ENCODE peak calls at places on chromosomes 4 and X, in nine cellular contexts. R is T-helper 1 cell; U is EL; H is occipital lobe; T is coronary artery; S is PC-3; X is pulmonary artery endothelial cell; Z is naive thymus-derived CD8-positive, alpha-beta T cell; W is NCI-H1092 treated with DMSO at 0.1 percent for 48 hours. I is an unnamed sample.

GRCh38 chrX:28920554-28920953 is 333.3 kb downstream of the IL1RAPL1 start:
- DNase-seq in S (peak; percentile 30), X (no peak), Z (no peak), W (peak; percentile 32), U (no peak), H (no peak), T (no peak), R (no peak), I (no peak)

GRCh38 chr4:20276848-20277247 is 25.1 kb downstream of the SLIT2 start:
- DNase-seq in Z (no peak), X (no peak), S (no peak), W (no peak), R (no peak), U (no peak), T (no peak), H (no peak), I (no peak)

GRCh38 chr4:97910005-97910404 is 233.3 kb downstream of the STPG2 start:
- DNase-seq in X (no peak), T (no peak), H (no peak), U (no peak), Z (no peak), R (no peak), S (peak; percentile 60), W (no peak), I (no peak)

GRCh38 chrX:125998432-125998831 is 167.7 kb downstream of the DCAF12L2 start:
- DNase-seq in R (no peak), U (no peak), X (no peak), H (no peak), Z (no peak), W (no peak), T (no peak), S (peak; percentile 47), I (no peak)

GRCh38 chr4:2400841-2401609 is 17.4 kb downstream of the ZFYVE28 start:
- DNase-seq in S (no peak), Z (no peak), H (no peak), T (no peak), U (no peak), R (no peak), W (no peak), X (no peak), I (no peak)

GRCh38 chr4:79632114-79632513 is 224.1 kb upstream of the GK2 start:
- DNase-seq in Z (no peak), U (no peak), H (no peak), X (no peak), T (no peak), R (no peak), S (peak; percentile 35), W (no peak), I (no peak)

GRCh38 chr4:141283152-141283551 is 62.5 kb downstream of the ZNF330 start:
- DNase-seq in H (no peak), X (no peak), R (no peak), S (no peak), T (no peak), U (no peak), Z (no peak), W (no peak), I (no peak)

GRCh38 chr4:108685036-108685686 is 34.8 kb downstream of the OSTC start:
- DNase-seq in S (no peak), T (no peak), Z (no peak), U (no peak), X (no peak), H (no peak), W (no peak), R (no peak), I (peak; percentile 45)

GRCh38 chr4:182213024-182213423 is 30.2 kb upstream of the TENM3 start:
- DNase-seq in R (no peak), Z (no peak), H (no peak), W (no peak), S (no peak), U (no peak), X (no peak), T (no peak), I (no peak)

I was measured in EH.